ENCODE peak calls at places on chromosomes 2 and 18, in six cellular contexts. Y, W, C, M, H and E are unnamed samples.

GRCh38 chr2:158414538-158414937 is 42.0 kb downstream of the CCDC148 start:
- DNase-seq in M (no peak), C (no peak), H (no peak), W (no peak), Y (peak), E (no peak)

GRCh38 chr2:46034535-46034934 is 262.7 kb upstream of the EPAS1 start:
- DNase-seq in W (no peak), C (no peak), H (no peak), M (no peak), Y (no peak), E (no peak)

GRCh38 chr2:231707625-231708049 is 688 bp upstream of the PTMA start:
- DNase-seq in H (no peak), Y (no peak), C (peak), M (peak), W (no peak), E (no peak)

GRCh38 chr2:46294185-46294836 is 2.9 kb upstream of the EPAS1 start:
- DNase-seq in H (no peak), Y (no peak), M (no peak), W (no peak), C (peak), E (no peak)

GRCh38 chr2:241852981-241853631 is 5.6 kb downstream of the PDCD1 start:
- DNase-seq in H (no peak), M (no peak), C (no peak), Y (no peak), W (peak), E (no peak)

GRCh38 chr2:40440835-40441234 is 11.1 kb downstream of the SLC8A1 start:
- DNase-seq in H (no peak), W (no peak), C (no peak), Y (no peak), M (no peak), E (no peak)

GRCh38 chr2:227256605-227257004 is 68.4 kb upstream of the MFF start:
- DNase-seq in Y (no peak), C (no peak), M (no peak), H (no peak), W (no peak), E (no peak)

GRCh38 chr2:152755029-152755428 is 36.6 kb downstream of the ARL6IP6 start:
- DNase-seq in C (peak), H (no peak), M (peak), Y (no peak), W (no peak), E (no peak)

GRCh38 chr18:66222174-66222573 is 381.7 kb downstream of the CDH19 start:
- DNase-seq in W (no peak), Y (no peak), M (no peak), H (no peak), C (no peak), E (no peak)

GRCh38 chr18:58224425-58224750 is 180.4 kb downstream of the NEDD4L start:
- DNase-seq in M (no peak), C (no peak), W (no peak), Y (no peak), H (no peak), E (no peak)

GRCh38 chr2:2574401-2575184 is 243.5 kb upstream of the MYT1L start:
- DNase-seq in C (no peak), H (no peak), W (no peak), M (no peak), Y (no peak), E (no peak)

GRCh38 chr2:48134704-48135103 is 228.4 kb upstream of the FBXO11 start:
- DNase-seq in C (no peak), W (no peak), M (no peak), H (no peak), Y (no peak), E (no peak)

GRCh38 chr2:18650221-18650620 is 60.9 kb upstream of the NT5C1B start:
- DNase-seq in Y (no peak), W (no peak), M (no peak), H (no peak), C (no peak), E (no peak)

GRCh38 chr2:128404709-128405466 is 86.2 kb upstream of the HS6ST1 start:
- DNase-seq in Y (no peak), H (no peak), C (no peak), W (no peak), M (no peak), E (no peak)

GRCh38 chr18:62981566-62981965 is 266.2 kb downstream of the PHLPP1 start:
- DNase-seq in M (no peak), Y (no peak), C (no peak), H (no peak), W (no peak), E (no peak)

GRCh38 chr2:113700186-113700841 is 56.1 kb downstream of the SLC35F5 start:
- DNase-seq in C (no peak), Y (no peak), M (no peak), H (no peak), W (no peak), E (no peak)

GRCh38 chr2:149365826-149366583 is 35.6 kb downstream of the LYPD6 start:
- DNase-seq in M (no peak), H (peak), C (no peak), W (no peak), Y (no peak), E (peak)

GRCh38 chr2:214960677-214961076 is 151.2 kb upstream of the BARD1 start:
- DNase-seq in M (no peak), H (no peak), W (no peak), Y (no peak), C (no peak), E (no peak)

GRCh38 chr2:3659447-3660432 is 1.7 kb downstream of the ALLC start:
- DNase-seq in C (no peak), H (no peak), M (no peak), W (no peak), Y (no peak), E (no peak)

GRCh38 chr2:69464575-69464974 is 27.3 kb upstream of the NFU1 start:
- DNase-seq in M (no peak), H (no peak), Y (peak), W (no peak), C (no peak), E (no peak)

GRCh38 chr2:174365583-174365982 is 29.9 kb upstream of the SCRN3 start:
- DNase-seq in Y (no peak), W (no peak), H (no peak), M (no peak), C (no peak), E (no peak)

GRCh38 chr2:120517790-120518469 is 172.0 kb downstream of the INHBB start:
- DNase-seq in H (no peak), C (no peak), W (no peak), Y (no peak), M (no peak), E (no peak)

GRCh38 chr2:105102963-105103421 is 65.1 kb downstream of the MRPS9 start:
- DNase-seq in W (no peak), H (no peak), M (no peak), Y (peak), C (peak), E (peak)

GRCh38 chr2:112962308-112963175 is 15.3 kb upstream of the IL36G start:
- DNase-seq in W (no peak), H (no peak), M (no peak), C (no peak), Y (no peak), E (no peak)

GRCh38 chr2:210586381-210586780 is 30.0 kb downstream of the CPS1 start:
- DNase-seq in H (no peak), W (no peak), C (no peak), Y (no peak), M (no peak), E (no peak)

GRCh38 chr2:30641765-30642341 is 165.4 kb downstream of the CAPN13 start:
- DNase-seq in W (no peak), H (no peak), M (no peak), Y (no peak), C (no peak), E (no peak)

GRCh38 chr2:236209535-236209934 is 41.3 kb upstream of the GBX2 start:
- DNase-seq in Y (no peak), H (no peak), W (no peak), M (no peak), C (peak), E (no peak)

GRCh38 chr2:104028066-104028465 is 825.8 kb upstream of the POU3F3 start:
- DNase-seq in W (no peak), C (no peak), M (no peak), H (no peak), Y (no peak), E (no peak)

GRCh38 chr2:179239194-179239593 is 25.4 kb downstream of the SESTD1 start:
- DNase-seq in C (no peak), H (no peak), W (no peak), Y (no peak), M (no peak), E (no peak)

GRCh38 chr18:41660654-41661053 is 294.4 kb upstream of the PIK3C3 start:
- DNase-seq in H (no peak), C (no peak), W (no peak), Y (no peak), M (no peak), E (no peak)

GRCh38 chr2:40658917-40659316 is 207.0 kb upstream of the SLC8A1 start:
- DNase-seq in Y (peak), C (peak), M (no peak), H (no peak), W (no peak), E (no peak)

GRCh38 chr2:241232736-241233575 is 44.5 kb downstream of the ANO7 start:
- DNase-seq in Y (no peak), C (no peak), W (no peak), M (peak), H (no peak), E (no peak)

GRCh38 chr2:11520092-11520693 is 13.7 kb upstream of the GREB1 start:
- DNase-seq in H (no peak), Y (no peak), W (no peak), M (no peak), C (no peak), E (no peak)

GRCh38 chr2:74458132-74458956 is at the start of gene WBP1:
- DNase-seq in M (peak), Y (peak), C (peak), W (peak), H (peak), E (peak)

GRCh38 chr2:192087398-192087958 is 107.3 kb downstream of the TMEFF2 start:
- DNase-seq in Y (no peak), W (no peak), M (no peak), H (no peak), C (no peak), E (no peak)

GRCh38 chr2:24048662-24049484 is 668 bp upstream of the FKBP1B start:
- DNase-seq in H (no peak), Y (no peak), M (no peak), W (no peak), C (peak), E (no peak)

GRCh38 chr2:56448999-56449431 is 265.2 kb downstream of the CCDC85A start:
- DNase-seq in W (no peak), M (no peak), H (peak), Y (no peak), C (peak), E (no peak)

GRCh38 chr2:109409347-109410020 is 204.3 kb downstream of the SEPTIN10 start:
- DNase-seq in H (no peak), C (no peak), Y (no peak), M (no peak), W (no peak), E (no peak)
- TF ChIP-seq CTCF in H (no peak), C (no peak), Y (no peak), M (no peak), W (no peak), E (no peak)

GRCh38 chr2:84526562-84526961 is 10.3 kb downstream of the DNAH6 start:
- DNase-seq in W (no peak), H (no peak), C (no peak), Y (no peak), M (no peak), E (no peak)
- TF ChIP-seq CTCF in W (no peak), H (no peak), C (no peak), Y (peak), M (no peak), E (peak)

GRCh38 chr2:15472133-15472532 is 89.0 kb downstream of the NBAS start:
- DNase-seq in M (no peak), Y (no peak), H (no peak), W (no peak), C (no peak), E (no peak)

GRCh38 chr2:15471606-15472005 is 89.5 kb downstream of the NBAS start:
- DNase-seq in M (no peak), C (no peak), H (no peak), W (no peak), Y (no peak), E (no peak)
- TF ChIP-seq CTCF in M (no peak), C (no peak), H (no peak), W (no peak), Y (no peak), E (no peak)

GRCh38 chr2:98442488-98442887 is 2.2 kb upstream of the INPP4A start:
- DNase-seq in W (no peak), M (no peak), H (no peak), C (no peak), Y (no peak), E (no peak)

GRCh38 chr2:98446850-98447249 is 2.2 kb downstream of the INPP4A start:
- DNase-seq in H (no peak), Y (no peak), M (no peak), C (no peak), W (no peak), E (no peak)

GRCh38 chr2:98445708-98446577 is 1.3 kb downstream of the INPP4A start:
- DNase-seq in W (peak), Y (no peak), H (no peak), C (no peak), M (no peak), E (no peak)

GRCh38 chr2:98445167-98445522 is 487 bp downstream of the INPP4A start:
- DNase-seq in W (no peak), Y (no peak), C (no peak), H (no peak), M (no peak), E (no peak)

GRCh38 chr2:98444436-98445166 is at the start of gene INPP4A:
- DNase-seq in W (peak), Y (no peak), H (peak), C (peak), M (peak), E (no peak)
- TF ChIP-seq CTCF in W (no peak), Y (no peak), H (no peak), C (peak), M (no peak), E (no peak)

GRCh38 chr2:122960727-122961641 is 1064.1 kb upstream of the CNTNAP5 start:
- DNase-seq in M (no peak), Y (no peak), C (no peak), H (no peak), W (no peak), E (peak)
- TF ChIP-seq CTCF in M (no peak), Y (no peak), C (no peak), H (no peak), W (no peak), E (peak)

GRCh38 chr2:218389333-218390150 is 7.5 kb downstream of the SLC11A1 start:
- DNase-seq in C (no peak), M (no peak), W (no peak), H (no peak), Y (no peak), E (no peak)

GRCh38 chr2:218386505-218387368 is 4.7 kb downstream of the SLC11A1 start:
- DNase-seq in M (no peak), H (no peak), Y (no peak), W (no peak), C (peak), E (no peak)

GRCh38 chr2:218383892-218384519 is 1.9 kb downstream of the SLC11A1 start:
- DNase-seq in H (no peak), Y (no peak), M (no peak), W (no peak), C (no peak), E (no peak)

GRCh38 chr2:218384975-218385374 is 2.9 kb downstream of the SLC11A1 start:
- DNase-seq in W (no peak), Y (no peak), H (no peak), C (no peak), M (no peak), E (no peak)

DNA sequence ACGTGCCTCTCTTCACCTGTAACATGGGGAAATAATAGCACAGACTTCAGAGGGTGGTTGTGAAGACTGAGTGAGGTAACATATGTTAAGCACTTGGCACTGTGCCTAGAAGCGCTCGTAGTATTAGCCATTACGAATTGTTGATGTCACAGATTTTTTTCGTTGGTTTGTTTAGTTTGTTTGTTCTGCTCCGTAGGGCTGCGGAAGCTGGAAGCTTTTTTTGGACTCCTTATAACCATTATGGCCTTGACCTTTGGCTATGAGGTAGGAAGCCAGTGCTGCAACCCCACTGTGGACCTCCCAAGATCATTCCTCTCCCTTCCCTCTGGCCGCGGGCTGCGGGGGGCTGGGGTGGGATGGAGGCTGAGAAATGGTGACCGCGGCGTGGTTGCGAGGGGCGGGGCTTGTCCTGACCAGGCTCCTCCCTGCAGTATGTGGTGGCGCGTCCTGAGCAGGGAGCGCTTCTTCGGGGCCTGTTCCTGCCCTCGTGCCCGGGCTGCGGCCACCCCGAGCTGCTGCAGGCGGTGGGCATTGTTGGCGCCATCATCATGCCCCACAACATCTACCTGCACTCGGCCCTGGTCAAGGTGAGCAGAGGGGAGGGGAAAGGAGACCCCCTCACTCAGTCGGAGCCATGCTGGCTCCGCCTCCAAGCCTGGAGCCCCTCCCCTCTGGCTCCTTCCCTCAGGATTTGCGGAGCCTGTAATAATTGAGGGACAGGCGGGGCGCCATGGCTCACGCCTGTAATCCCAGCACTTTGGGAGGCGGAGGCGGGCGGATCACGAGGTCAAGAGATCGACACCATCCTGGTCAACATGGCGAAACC is 5.5 kb downstream of the SLC11A1 start:
- DNase-seq in C (peak), Y (peak), W (no peak), M (peak), H (peak), E (no peak)
- TF ChIP-seq CTCF in C (no peak), Y (no peak), W (no peak), M (no peak), H (no peak), E (no peak)

GRCh38 chr2:213237251-213237650 is 47.0 kb upstream of the SPAG16 start:
- DNase-seq in W (no peak), Y (no peak), H (no peak), C (no peak), M (no peak), E (no peak)
- TF ChIP-seq CTCF in W (no peak), Y (no peak), H (no peak), C (no peak), M (no peak), E (no peak)